ENCODE peak calls at places on chromosomes 1 and 21, in seven cellular contexts. I is colonic mucosa; Z is CD8-positive, alpha-beta T cell; G is RWPE2; U is DND-41; T is HFF-Myc; O is pancreas. M is an unnamed sample.

GRCh38 chr1:17765444-17766411 is 10.6 kb downstream of the ACTL8 start:
- DNase-seq in I (no peak), Z (no peak), G (no peak), U (no peak), T (peak), O (no peak), M (peak)

GRCh38 chr1:51768971-51769601 is 109.4 kb downstream of the NRDC start:
- DNase-seq in I (no peak), Z (no peak), G (no peak), U (peak), T (peak), O (no peak), M (peak)

GRCh38 chr1:2597441-2598328 is 11.1 kb downstream of the PRXL2B start:
- DNase-seq in I (no peak), Z (no peak), G (no peak), U (no peak), T (no peak), O (no peak), M (no peak)

GRCh38 chr1:231778009-231778719 is 151.6 kb downstream of the DISC1 start:
- DNase-seq in I (peak), Z (no peak), G (no peak), U (no peak), T (no peak), O (no peak), M (peak)

GRCh38 chr21:17688912-17689874 is 76.5 kb upstream of the BTG3 start:
- DNase-seq in I (peak), Z (peak), G (peak), U (peak), T (peak), O (no peak), M (peak)

GRCh38 chr1:9309991-9310390 is 17.3 kb downstream of the SPSB1 start:
- DNase-seq in I (no peak), Z (no peak), G (no peak), U (peak), T (no peak), O (no peak), M (no peak)

GRCh38 chr1:215241451-215241850 is 158.9 kb downstream of the KCNK2 start:
- DNase-seq in I (no peak), Z (no peak), G (no peak), U (no peak), T (no peak), O (no peak), M (no peak)

GRCh38 chr1:103180660-103181059 is 72.3 kb upstream of the COL11A1 start:
- DNase-seq in I (no peak), Z (no peak), G (no peak), U (no peak), T (peak), O (no peak), M (peak)

GRCh38 chr1:96808186-96808585 is 86.6 kb downstream of the PTBP2 start:
- DNase-seq in I (no peak), Z (no peak), G (no peak), U (no peak), T (no peak), O (no peak), M (no peak)

GRCh38 chr1:44619261-44619900 is 54.9 kb downstream of the TMEM53 start:
- DNase-seq in I (no peak), Z (no peak), G (no peak), U (no peak), T (peak), O (no peak), M (peak)

GRCh38 chr1:223618680-223619079 is 46.8 kb downstream of the CAPN8 start:
- DNase-seq in I (no peak), Z (no peak), G (no peak), U (no peak), T (no peak), O (no peak), M (no peak)

GRCh38 chr1:176989023-176989422 is 175.5 kb downstream of the ASTN1 start:
- DNase-seq in I (no peak), Z (no peak), G (no peak), U (no peak), T (no peak), O (no peak), M (no peak)

GRCh38 chr1:235325854-235326253 is 2.1 kb downstream of the ARID4B start:
- DNase-seq in I (no peak), Z (no peak), G (no peak), U (no peak), T (no peak), O (no peak), M (no peak)

GRCh38 chr1:80054129-80054528 is 1047.6 kb upstream of the ADGRL4 start:
- DNase-seq in I (peak), Z (no peak), G (peak), U (no peak), T (peak), O (no peak), M (peak)

GRCh38 chr1:46485564-46486431 is 3.8 kb upstream of the DMBX1 start:
- DNase-seq in I (no peak), Z (no peak), G (no peak), U (no peak), T (no peak), O (no peak), M (no peak)

GRCh38 chr1:101733340-101733739 is 263.4 kb downstream of the OLFM3 start:
- DNase-seq in I (peak), Z (no peak), G (no peak), U (no peak), T (no peak), O (no peak), M (no peak)

GRCh38 chr1:165040641-165041040 is 315.9 kb downstream of the LMX1A start:
- DNase-seq in I (no peak), Z (no peak), G (no peak), U (no peak), T (no peak), O (no peak), M (no peak)

GRCh38 chr1:156750932-156751723 is at the start of gene HDGF:
- DNase-seq in I (peak), Z (peak), G (no peak), U (peak), T (no peak), O (peak), M (no peak)

GRCh38 chr1:168467452-168467851 is 76.3 kb downstream of the XCL2 start:
- DNase-seq in I (no peak), Z (no peak), G (no peak), U (peak), T (no peak), O (no peak), M (no peak)

GRCh38 chr1:157993179-157994080 is at the start of gene KIRREL1:
- DNase-seq in I (peak), Z (no peak), G (no peak), U (peak), T (no peak), O (peak), M (peak)

GRCh38 chr1:38444311-38444710 is 397.7 kb upstream of the POU3F1 start:
- DNase-seq in I (no peak), Z (no peak), G (no peak), U (no peak), T (peak), O (no peak), M (peak)

GRCh38 chr1:85322655-85323054 is 46.2 kb upstream of the BCL10 start:
- DNase-seq in I (no peak), Z (no peak), G (no peak), U (no peak), T (no peak), O (no peak), M (no peak)

GRCh38 chr1:12091191-12091590 is 28.1 kb downstream of the TNFRSF8 start:
- DNase-seq in I (no peak), Z (no peak), G (no peak), U (no peak), T (no peak), O (no peak), M (no peak)

GRCh38 chr1:248872752-248873408 is 14.0 kb upstream of the ZNF692 start:
- DNase-seq in I (peak), Z (peak), G (peak), U (peak), T (no peak), O (peak), M (peak)

GRCh38 chr1:175504875-175505555 is 238.4 kb downstream of the TNR start:
- DNase-seq in I (no peak), Z (no peak), G (no peak), U (no peak), T (no peak), O (no peak), M (no peak)

GRCh38 chr1:201795066-201795465 is 33.9 kb upstream of the IPO9 start:
- DNase-seq in I (no peak), Z (no peak), G (no peak), U (no peak), T (no peak), O (no peak), M (peak)

GRCh38 chr1:26783646-26784022 is 4.1 kb upstream of the PIGV start:
- DNase-seq in I (no peak), Z (no peak), G (no peak), U (no peak), T (no peak), O (no peak), M (no peak)

GRCh38 chr1:235011599-235012435 is 116.8 kb downstream of the TOMM20 start:
- DNase-seq in I (peak), Z (peak), G (peak), U (peak), T (peak), O (no peak), M (peak)

GRCh38 chr1:68378296-68379084 is 71.3 kb downstream of the RPE65 start:
- DNase-seq in I (no peak), Z (no peak), G (no peak), U (no peak), T (no peak), O (no peak), M (peak)

GRCh38 chr1:70156529-70157120 is 48.8 kb downstream of the LRRC40 start:
- DNase-seq in I (no peak), Z (no peak), G (no peak), U (no peak), T (no peak), O (no peak), M (no peak)

GRCh38 chr1:7555391-7556185 is 215.5 kb upstream of the VAMP3 start:
- DNase-seq in I (no peak), Z (no peak), G (peak), U (no peak), T (no peak), O (no peak), M (no peak)

GRCh38 chr1:168485048-168485447 is 58.7 kb downstream of the XCL2 start:
- DNase-seq in I (no peak), Z (peak), G (no peak), U (no peak), T (no peak), O (no peak), M (peak)

DNA sequence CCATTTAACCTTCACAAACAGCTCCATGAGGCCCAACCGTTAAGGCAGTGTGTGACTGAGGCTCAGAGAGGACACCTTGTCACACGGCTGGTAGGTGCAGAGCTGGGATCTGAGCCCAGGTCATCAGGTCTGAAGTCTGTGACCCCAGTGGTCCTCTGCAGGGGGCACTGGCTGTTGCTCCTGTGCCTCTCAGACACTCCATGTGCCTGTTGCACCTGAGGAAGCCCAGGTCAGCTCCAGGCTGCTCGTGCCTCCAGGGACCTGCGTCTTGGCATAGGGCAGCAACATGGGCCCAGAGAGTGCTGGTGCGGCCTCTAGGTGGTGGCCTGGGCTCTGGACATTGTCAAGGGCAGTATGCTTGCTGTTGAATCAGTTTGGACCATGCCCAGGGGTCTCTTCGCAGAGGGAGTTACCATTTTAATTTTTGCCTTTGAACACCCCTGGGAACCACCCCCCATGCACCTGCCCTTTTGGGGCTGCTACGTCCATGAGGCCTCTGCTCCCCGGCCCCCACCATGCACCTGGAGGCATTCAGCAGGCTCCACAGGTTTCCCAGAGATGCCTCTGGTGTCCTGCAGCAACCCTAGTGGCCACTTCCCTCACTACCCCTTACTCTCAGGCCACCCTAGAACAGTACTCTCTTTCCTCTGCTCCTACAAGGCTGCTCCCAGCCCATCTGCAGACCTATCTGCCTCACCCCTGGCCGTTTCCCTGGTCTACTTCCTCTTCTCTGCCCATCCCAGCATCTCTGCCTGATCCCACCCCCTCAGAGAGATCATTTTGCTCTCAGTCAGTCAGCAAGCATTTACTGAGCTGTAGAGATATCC is 25.2 kb upstream of the EPS8L3 start:
- DNase-seq in I (peak), Z (no peak), G (peak), U (no peak), T (no peak), O (peak), M (no peak)
- TF ChIP-seq CTCF in I (no peak), Z (no peak), G (peak), U (peak), T (peak), O (no peak), M (peak)

GRCh38 chr1:56569661-56570060 is 9.7 kb downstream of the PLPP3 start:
- DNase-seq in I (no peak), Z (no peak), G (no peak), U (no peak), T (no peak), O (no peak), M (no peak)
- H3K4me3 ChIP-seq in I (no peak), Z (no peak), G (no peak), U (no peak), T (no peak), O (no peak), M (no peak)

DNA sequence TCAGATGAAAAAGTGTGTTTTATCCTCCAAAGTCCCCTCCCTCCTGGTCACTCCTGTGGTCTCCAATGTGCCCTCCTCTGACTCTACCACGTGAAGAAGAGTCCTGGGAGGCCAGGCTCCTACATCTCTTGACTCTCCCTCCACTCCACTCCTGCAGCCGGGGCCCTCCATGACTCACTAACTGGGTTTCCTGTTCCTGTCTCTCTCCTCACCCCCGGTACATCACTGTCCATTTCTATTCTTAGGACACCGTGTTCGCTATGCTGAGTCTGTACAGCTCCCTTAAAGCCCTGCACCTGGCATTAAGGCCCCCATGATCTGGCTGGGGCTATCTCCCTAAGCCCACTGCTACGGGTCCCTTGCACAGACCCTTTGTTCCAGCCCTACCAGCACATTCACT is 93.4 kb downstream of the BCAR3 start:
- DNase-seq in I (no peak), Z (no peak), G (no peak), U (no peak), T (no peak), O (no peak), M (peak)
- TF ChIP-seq CTCF in I (no peak), Z (no peak), G (no peak), U (no peak), T (no peak), O (no peak), M (no peak)

GRCh38 chr1:153260473-153260979 is 1.0 kb downstream of the LORICRIN start:
- DNase-seq in I (no peak), Z (peak), G (no peak), U (no peak), T (no peak), O (no peak), M (no peak)
- H3K4me3 ChIP-seq in I (no peak), Z (no peak), G (no peak), U (no peak), T (no peak), O (no peak), M (no peak)

GRCh38 chr1:25610822-25611630 is 5.6 kb upstream of the MAN1C1 start:
- DNase-seq in I (no peak), Z (no peak), G (no peak), U (no peak), T (no peak), O (no peak), M (no peak)
- TF ChIP-seq CTCF in I (no peak), Z (peak), G (peak), U (peak), T (peak), O (no peak), M (peak)

DNA sequence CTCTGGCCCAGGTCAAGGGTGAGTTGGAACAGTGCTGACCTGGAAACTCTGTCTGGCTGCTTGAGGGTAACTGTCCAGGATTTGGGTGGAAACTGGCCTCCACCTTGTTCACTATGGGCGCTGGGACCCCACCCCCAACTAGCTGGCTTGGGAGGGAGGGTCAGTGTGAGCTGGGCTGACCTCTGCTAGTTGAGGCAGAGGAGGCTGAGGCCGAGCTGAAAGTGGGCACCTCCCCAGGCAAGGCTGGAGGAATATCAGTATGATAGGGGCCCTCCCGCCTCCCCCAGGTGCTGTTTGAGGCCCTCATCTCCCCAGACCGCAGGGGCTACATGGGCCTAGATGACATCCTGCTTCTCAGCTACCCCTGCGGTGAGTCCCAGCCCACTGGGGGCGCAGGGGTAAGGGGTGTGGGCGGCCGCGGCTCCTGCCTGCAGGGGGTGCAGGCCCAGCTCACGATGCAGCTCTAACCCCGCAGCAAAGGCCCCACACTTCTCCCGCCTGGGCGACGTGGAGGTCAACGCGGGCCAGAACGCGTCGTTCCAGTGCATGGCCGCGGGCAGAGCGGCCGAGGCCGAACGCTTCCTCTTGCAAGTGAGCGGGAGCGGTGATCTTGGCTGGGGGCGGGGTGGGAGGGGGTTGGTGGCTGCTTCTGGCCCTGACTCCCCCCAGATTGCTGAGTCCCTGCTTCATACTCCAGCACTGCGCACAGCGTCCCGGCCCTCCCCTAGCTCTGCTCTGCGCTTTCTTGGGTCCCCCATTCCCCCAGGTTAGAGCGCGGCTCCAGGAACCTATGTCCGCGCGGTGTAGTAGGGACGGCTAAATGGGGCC is 22.9 kb downstream of the PTPRU start:
- DNase-seq in I (no peak), Z (no peak), G (no peak), U (peak), T (no peak), O (peak), M (no peak)
- H3K4me3 ChIP-seq in I (peak), Z (no peak), G (peak), U (no peak), T (peak), O (no peak), M (peak)

GRCh38 chr1:166062695-166063094 is 104.1 kb downstream of the FAM78B start:
- DNase-seq in I (no peak), Z (no peak), G (no peak), U (no peak), T (no peak), O (no peak), M (no peak)
- TF ChIP-seq CTCF in I (no peak), Z (no peak), G (no peak), U (no peak), T (no peak), O (no peak), M (no peak)

GRCh38 chr1:93666613-93667384 is 14.8 kb downstream of the BCAR3 start:
- DNase-seq in I (no peak), Z (no peak), G (no peak), U (no peak), T (no peak), O (no peak), M (peak)

GRCh38 chr1:93663191-93663614 is 18.4 kb downstream of the BCAR3 start:
- DNase-seq in I (no peak), Z (no peak), G (no peak), U (no peak), T (no peak), O (no peak), M (no peak)

GRCh38 chr1:93667642-93668041 is 14.0 kb downstream of the BCAR3 start:
- DNase-seq in I (no peak), Z (no peak), G (no peak), U (no peak), T (no peak), O (no peak), M (no peak)

GRCh38 chr1:93662481-93663190 is 19.0 kb downstream of the BCAR3 start:
- DNase-seq in I (no peak), Z (no peak), G (no peak), U (no peak), T (no peak), O (no peak), M (no peak)

GRCh38 chr1:93665015-93665414 is 16.6 kb downstream of the BCAR3 start:
- DNase-seq in I (no peak), Z (no peak), G (no peak), U (no peak), T (no peak), O (no peak), M (peak)
- H3K4me3 ChIP-seq in I (no peak), Z (no peak), G (no peak), U (no peak), T (no peak), O (no peak), M (no peak)

M was measured in astrocyte of the spinal cord.